ENCODE peak calls at places on chromosomes 12 and 14, in four cellular contexts. C is WTC11, V is psoas muscle, Q is OCI-LY7. J is an unnamed sample.

GRCh38 chr14:73833530-73834257 is 17.9 kb upstream of the PTGR2 start:
- DNase-seq in C (no peak), V (no peak), Q (no peak), J (no peak)

GRCh38 chr14:59131926-59132763 is 56.3 kb upstream of the DAAM1 start:
- DNase-seq in C (no peak), V (no peak), Q (no peak), J (no peak)

GRCh38 chr12:71804505-71804904 is 35.1 kb upstream of the TBC1D15 start:
- DNase-seq in C (peak), V (no peak), Q (no peak), J (peak)

GRCh38 chr12:64669270-64669842 is 59.1 kb downstream of the RASSF3 start:
- DNase-seq in C (peak), V (peak), Q (peak), J (peak)

GRCh38 chr14:103886304-103887169 is 39.2 kb upstream of the PPP1R13B start:
- DNase-seq in C (peak), V (no peak), Q (no peak), J (no peak)

GRCh38 chr12:87813476-87814234 is 215.5 kb downstream of the C12orf50 start:
- DNase-seq in C (no peak), V (no peak), Q (no peak), J (no peak)

GRCh38 chr12:118337194-118337838 is 35.4 kb downstream of the TAOK3 start:
- DNase-seq in C (no peak), V (no peak), Q (no peak), J (no peak)

GRCh38 chr14:87628129-87628528 is 364.9 kb downstream of the GALC start:
- DNase-seq in C (no peak), V (no peak), Q (no peak), J (no peak)

GRCh38 chr14:70064111-70064885 is 124.5 kb downstream of the SLC8A3 start:
- DNase-seq in C (no peak), V (no peak), Q (no peak), J (no peak)

GRCh38 chr12:69988601-69989194 is 163.7 kb downstream of the MYRFL start:
- DNase-seq in C (no peak), V (no peak), Q (no peak), J (no peak)

GRCh38 chr12:69986109-69986508 is 161.1 kb downstream of the MYRFL start:
- DNase-seq in C (no peak), V (no peak), Q (no peak), J (no peak)

GRCh38 chr12:69984216-69984615 is 159.2 kb downstream of the MYRFL start:
- DNase-seq in C (no peak), V (no peak), Q (no peak), J (no peak)

GRCh38 chr12:69987453-69988102 is 162.6 kb downstream of the MYRFL start:
- DNase-seq in C (no peak), V (no peak), Q (no peak), J (no peak)

GRCh38 chr12:69985656-69986055 is 160.6 kb downstream of the MYRFL start:
- DNase-seq in C (peak), V (no peak), Q (peak), J (peak)
- TF ChIP-seq CTCF in C (peak), V (no peak), Q (peak), J (peak)

GRCh38 chr12:97140355-97140754 is 233.3 kb downstream of the NEDD1 start:
- DNase-seq in C (no peak), V (no peak), Q (no peak), J (no peak)

GRCh38 chr12:97131220-97131981 is 224.3 kb downstream of the NEDD1 start:
- DNase-seq in C (peak), V (no peak), Q (no peak), J (no peak)

GRCh38 chr12:97132270-97132669 is 225.2 kb downstream of the NEDD1 start:
- DNase-seq in C (no peak), V (no peak), Q (no peak), J (no peak)

DNA sequence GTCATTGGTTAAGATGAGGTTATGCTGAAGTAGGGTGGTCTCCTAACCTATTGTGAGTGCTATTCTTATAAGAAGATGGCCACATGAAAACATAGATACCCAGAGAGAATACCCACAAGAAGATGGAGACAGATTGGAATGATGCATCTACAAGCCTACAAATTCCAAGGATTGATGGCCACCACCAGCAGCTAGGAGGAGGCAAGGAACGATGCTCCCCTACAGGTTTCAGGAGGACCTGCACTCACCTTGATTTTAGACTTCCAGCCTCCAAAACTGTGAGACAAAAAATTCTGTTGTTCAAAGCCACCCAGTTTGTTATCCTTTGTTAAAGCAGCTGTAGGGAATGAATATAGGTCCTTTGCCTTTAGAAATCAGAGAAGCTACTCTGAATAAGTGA is 227.4 kb downstream of the NEDD1 start:
- DNase-seq in C (no peak), V (no peak), Q (no peak), J (no peak)
- TF ChIP-seq CTCF in C (peak), V (no peak), Q (peak), J (no peak)

GRCh38 chr12:57816001-57816854 is 2.3 kb downstream of the AVIL start:
- DNase-seq in C (no peak), V (no peak), Q (no peak), J (no peak)

GRCh38 chr12:57815177-57816000 is 3.1 kb downstream of the AVIL start:
- DNase-seq in C (peak), V (no peak), Q (no peak), J (no peak)

GRCh38 chr12:57813111-57813970 is 5.2 kb downstream of the AVIL start:
- DNase-seq in C (no peak), V (no peak), Q (no peak), J (no peak)

GRCh38 chr12:57816855-57817151 is 1.7 kb downstream of the AVIL start:
- DNase-seq in C (no peak), V (peak), Q (no peak), J (no peak)

GRCh38 chr12:57813971-57814771 is 4.4 kb downstream of the AVIL start:
- DNase-seq in C (no peak), V (peak), Q (no peak), J (no peak)
- TF ChIP-seq CTCF in C (no peak), V (no peak), Q (no peak), J (no peak)

DNA sequence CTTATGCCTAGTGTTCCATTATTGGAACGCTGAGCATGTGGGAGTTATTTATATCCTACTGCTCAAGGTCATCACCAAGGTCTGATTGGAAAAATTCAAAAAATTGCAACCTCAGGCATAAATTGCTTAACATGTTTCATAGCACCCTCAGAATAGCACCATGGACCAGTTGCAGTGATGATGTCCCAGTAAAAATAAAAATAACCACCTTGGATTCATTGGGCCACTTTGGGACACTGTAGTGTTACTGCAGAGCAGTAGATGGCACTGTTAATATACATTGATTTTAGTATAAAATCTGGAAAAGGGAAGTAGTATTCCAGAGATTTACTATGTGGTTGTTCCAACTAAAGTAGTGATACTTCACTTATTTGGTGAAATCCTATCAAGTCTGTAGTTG is 31.0 kb upstream of the PTCSC3 start:
- DNase-seq in C (no peak), V (no peak), Q (no peak), J (no peak)
- TF ChIP-seq CTCF in C (no peak), V (peak), Q (peak), J (peak)